ENCODE peak calls at places on chromosomes 12 and 14, in four cellular contexts. One of them, this sample, is unnamed.

GRCh38 chr12:29667011-29667410 is 116.7 kb downstream of the TMTC1 start:
- DNase-seq in GM23338: peak; percentile 21
- DNase-seq in endothelial cell: no peak
- DNase-seq in cardiac muscle cell: no peak
- DNase-seq in this sample: no peak

GRCh38 chr14:102096569-102097188 is 9.8 kb upstream of the HSP90AA1 start:
- DNase-seq in GM23338: peak; percentile 93
- DNase-seq in endothelial cell: peak; percentile 84
- DNase-seq in cardiac muscle cell: peak; percentile 89
- DNase-seq in this sample: peak; percentile 87

GRCh38 chr14:92348154-92348553 is 25.2 kb downstream of the SLC24A4 start:
- DNase-seq in GM23338: no peak
- DNase-seq in endothelial cell: no peak
- DNase-seq in cardiac muscle cell: no peak
- DNase-seq in this sample: peak; percentile 12

GRCh38 chr12:623172-623864 is 39.9 kb downstream of the NINJ2 start:
- DNase-seq in GM23338: peak; percentile 46
- DNase-seq in endothelial cell: no peak
- DNase-seq in cardiac muscle cell: no peak
- DNase-seq in this sample: no peak

GRCh38 chr14:25516838-25517237 is 466.9 kb upstream of the STXBP6 start:
- DNase-seq in GM23338: peak; percentile 52
- DNase-seq in endothelial cell: no peak
- DNase-seq in cardiac muscle cell: no peak
- DNase-seq in this sample: no peak

GRCh38 chr12:99249543-99249942 is 398.0 kb upstream of the GARIN6 start:
- DNase-seq in GM23338: no peak
- DNase-seq in endothelial cell: no peak
- DNase-seq in cardiac muscle cell: no peak
- DNase-seq in this sample: no peak

GRCh38 chr12:94049718-94050117 is 98.7 kb upstream of the PLXNC1 start:
- DNase-seq in GM23338: no peak
- DNase-seq in endothelial cell: no peak
- DNase-seq in cardiac muscle cell: peak; percentile 40
- DNase-seq in this sample: no peak

GRCh38 chr14:64841121-64841611 is 38.5 kb downstream of the SPTB start:
- DNase-seq in GM23338: peak; percentile 79
- DNase-seq in endothelial cell: peak; percentile 18
- DNase-seq in cardiac muscle cell: peak; percentile 45
- DNase-seq in this sample: peak; percentile 77

GRCh38 chr12:122322501-122322900 is 56.2 kb upstream of the VPS33A start:
- DNase-seq in GM23338: no peak
- DNase-seq in endothelial cell: no peak
- DNase-seq in cardiac muscle cell: no peak
- DNase-seq in this sample: no peak

GRCh38 chr14:70993931-70994330 is 86.7 kb downstream of the PCNX1 start:
- DNase-seq in GM23338: no peak
- DNase-seq in endothelial cell: no peak
- DNase-seq in cardiac muscle cell: no peak
- DNase-seq in this sample: no peak

DNA sequence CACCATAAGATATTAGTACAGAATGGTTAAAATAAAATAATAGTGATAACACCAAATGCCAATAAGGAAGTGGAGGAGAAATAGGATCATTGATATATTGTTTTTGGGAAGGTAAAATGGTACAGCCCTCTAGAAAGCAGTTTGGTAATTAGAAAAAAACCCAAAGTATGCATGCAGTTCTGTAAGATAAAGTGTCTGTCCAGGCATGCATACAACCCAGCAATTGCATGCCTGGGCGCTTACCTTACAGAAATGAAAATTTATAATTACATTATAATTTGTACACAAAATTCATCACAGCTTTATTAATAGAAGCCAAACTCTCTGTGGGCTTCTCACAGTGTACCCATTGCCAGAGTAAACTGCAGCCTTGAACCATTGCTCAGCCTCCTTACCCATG is 124.7 kb downstream of the TTC6 start:
- DNase-seq in GM23338: no peak
- DNase-seq in endothelial cell: no peak
- DNase-seq in cardiac muscle cell: no peak
- DNase-seq in this sample: no peak
- TF ChIP-seq CTCF in GM23338: no peak
- TF ChIP-seq CTCF in endothelial cell: no peak
- TF ChIP-seq CTCF in cardiac muscle cell: no peak
- TF ChIP-seq CTCF in this sample: no peak

GRCh38 chr12:114682920-114683708 is 861 bp downstream of the TBX3 start:
- DNase-seq in GM23338: no peak
- DNase-seq in endothelial cell: no peak
- DNase-seq in cardiac muscle cell: peak; percentile 73
- DNase-seq in this sample: peak; percentile 58
- TF ChIP-seq CTCF in GM23338: no peak
- TF ChIP-seq CTCF in endothelial cell: no peak
- TF ChIP-seq CTCF in cardiac muscle cell: no peak
- TF ChIP-seq CTCF in this sample: no peak

GRCh38 chr12:78571953-78572352 is 292.6 kb upstream of the SYT1 start:
- DNase-seq in GM23338: peak; percentile 68
- DNase-seq in endothelial cell: no peak
- DNase-seq in cardiac muscle cell: no peak
- DNase-seq in this sample: peak; percentile 9
- TF ChIP-seq CTCF in GM23338: peak; percentile 75
- TF ChIP-seq CTCF in endothelial cell: no peak
- TF ChIP-seq CTCF in cardiac muscle cell: no peak
- TF ChIP-seq CTCF in this sample: peak; percentile 7

GRCh38 chr12:102093319-102093718 is 26.6 kb downstream of the NUP37 start:
- DNase-seq in GM23338: no peak
- DNase-seq in endothelial cell: no peak
- DNase-seq in cardiac muscle cell: no peak
- DNase-seq in this sample: no peak

GRCh38 chr12:102096855-102097254 is 23.1 kb downstream of the NUP37 start:
- DNase-seq in GM23338: no peak
- DNase-seq in endothelial cell: no peak
- DNase-seq in cardiac muscle cell: no peak
- DNase-seq in this sample: no peak

GRCh38 chr12:102095677-102096263 is 24.1 kb downstream of the NUP37 start:
- DNase-seq in GM23338: peak; percentile 12
- DNase-seq in endothelial cell: no peak
- DNase-seq in cardiac muscle cell: peak; percentile 15
- DNase-seq in this sample: no peak
- TF ChIP-seq CTCF in GM23338: no peak
- TF ChIP-seq CTCF in endothelial cell: peak; percentile 31
- TF ChIP-seq CTCF in cardiac muscle cell: peak; percentile 62
- TF ChIP-seq CTCF in this sample: peak; percentile 50

GRCh38 chr12:37672655-37673260 is 643.8 kb upstream of the ALG10B start:
- DNase-seq in GM23338: peak; percentile 0
- DNase-seq in endothelial cell: no peak
- DNase-seq in cardiac muscle cell: no peak
- DNase-seq in this sample: no peak
- TF ChIP-seq CTCF in GM23338: no peak
- TF ChIP-seq CTCF in endothelial cell: peak; percentile 62
- TF ChIP-seq CTCF in cardiac muscle cell: no peak
- TF ChIP-seq CTCF in this sample: peak; percentile 33

DNA sequence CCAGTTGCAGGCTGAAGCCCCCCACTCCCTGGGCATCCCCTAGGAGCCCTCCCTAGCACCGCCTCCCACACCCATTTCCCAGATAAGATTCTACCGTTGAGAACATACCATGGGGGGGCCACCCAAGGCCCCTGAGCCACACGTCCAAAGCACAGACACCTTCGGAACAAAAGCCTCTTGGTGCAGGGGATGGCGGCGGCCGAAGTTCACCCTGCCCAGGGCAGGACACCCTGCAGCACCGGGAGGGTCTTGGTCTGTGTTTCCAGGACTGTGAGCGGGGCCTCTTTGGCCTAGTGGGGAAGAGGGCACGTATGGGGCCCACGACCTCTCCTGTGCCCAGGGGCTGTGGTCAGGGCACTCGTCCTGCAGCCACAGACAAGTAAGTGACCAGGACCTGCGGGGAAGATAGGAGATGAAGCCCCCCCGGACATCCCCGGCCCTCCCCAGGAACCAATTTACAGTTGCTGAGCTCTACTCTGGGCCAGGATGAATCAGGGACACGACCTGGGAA is 154.3 kb upstream of the C14orf180 start:
- DNase-seq in GM23338: no peak
- DNase-seq in endothelial cell: no peak
- DNase-seq in cardiac muscle cell: no peak
- DNase-seq in this sample: no peak
- TF ChIP-seq CTCF in GM23338: no peak
- TF ChIP-seq CTCF in endothelial cell: no peak
- TF ChIP-seq CTCF in cardiac muscle cell: no peak
- TF ChIP-seq CTCF in this sample: no peak

This sample was measured in Caco-2.